ENCODE peak calls at places on chromosomes 1 and 21, in seven cellular contexts. One of them, this sample, is unnamed.

GRCh38 chr1:180221461-180221860 is 8.6 kb upstream of the LHX4 start:
- DNase-seq in memory B cell: no peak
- DNase-seq in osteocyte: no peak
- DNase-seq in progenitor cell of endocrine pancreas: no peak
- DNase-seq in activated CD4-positive, alpha-beta T cell treated with anti-CD3 and anti-CD28 coated beads for 24 hours: no peak
- DNase-seq in dorsolateral prefrontal cortex: no peak
- DNase-seq in psoas muscle: no peak
- DNase-seq in this sample: no peak

GRCh38 chr1:21072721-21073120 is 104.0 kb downstream of the EIF4G3 start:
- DNase-seq in memory B cell: no peak
- DNase-seq in osteocyte: no peak
- DNase-seq in progenitor cell of endocrine pancreas: no peak
- DNase-seq in activated CD4-positive, alpha-beta T cell treated with anti-CD3 and anti-CD28 coated beads for 24 hours: no peak
- DNase-seq in dorsolateral prefrontal cortex: no peak
- DNase-seq in psoas muscle: no peak
- DNase-seq in this sample: peak

GRCh38 chr1:175597969-175598765 is 145.2 kb downstream of the TNR start:
- DNase-seq in memory B cell: peak
- DNase-seq in osteocyte: no peak
- DNase-seq in progenitor cell of endocrine pancreas: no peak
- DNase-seq in activated CD4-positive, alpha-beta T cell treated with anti-CD3 and anti-CD28 coated beads for 24 hours: no peak
- DNase-seq in dorsolateral prefrontal cortex: no peak
- DNase-seq in psoas muscle: no peak
- DNase-seq in this sample: no peak

GRCh38 chr1:183678819-183679218 is 25.7 kb upstream of the APOBEC4 start:
- DNase-seq in memory B cell: no peak
- DNase-seq in osteocyte: no peak
- DNase-seq in progenitor cell of endocrine pancreas: no peak
- DNase-seq in activated CD4-positive, alpha-beta T cell treated with anti-CD3 and anti-CD28 coated beads for 24 hours: no peak
- DNase-seq in dorsolateral prefrontal cortex: no peak
- DNase-seq in psoas muscle: no peak
- DNase-seq in this sample: no peak

GRCh38 chr1:41400235-41400634 is 39.0 kb downstream of the FOXO6 start:
- DNase-seq in memory B cell: no peak
- DNase-seq in osteocyte: no peak
- DNase-seq in progenitor cell of endocrine pancreas: no peak
- DNase-seq in activated CD4-positive, alpha-beta T cell treated with anti-CD3 and anti-CD28 coated beads for 24 hours: no peak
- DNase-seq in dorsolateral prefrontal cortex: no peak
- DNase-seq in psoas muscle: no peak
- DNase-seq in this sample: no peak

GRCh38 chr21:36481639-36482038 is 1.7 kb upstream of the CLDN14 start:
- DNase-seq in memory B cell: no peak
- DNase-seq in osteocyte: no peak
- DNase-seq in progenitor cell of endocrine pancreas: no peak
- DNase-seq in activated CD4-positive, alpha-beta T cell treated with anti-CD3 and anti-CD28 coated beads for 24 hours: no peak
- DNase-seq in dorsolateral prefrontal cortex: no peak
- DNase-seq in psoas muscle: no peak
- DNase-seq in this sample: no peak

GRCh38 chr1:237250055-237250454 is 208.1 kb downstream of the RYR2 start:
- DNase-seq in memory B cell: no peak
- DNase-seq in osteocyte: no peak
- DNase-seq in progenitor cell of endocrine pancreas: no peak
- DNase-seq in activated CD4-positive, alpha-beta T cell treated with anti-CD3 and anti-CD28 coated beads for 24 hours: no peak
- DNase-seq in dorsolateral prefrontal cortex: no peak
- DNase-seq in psoas muscle: no peak
- DNase-seq in this sample: no peak

GRCh38 chr1:173996995-173997394 is 25.2 kb downstream of the RC3H1 start:
- DNase-seq in memory B cell: no peak
- DNase-seq in osteocyte: no peak
- DNase-seq in progenitor cell of endocrine pancreas: no peak
- DNase-seq in activated CD4-positive, alpha-beta T cell treated with anti-CD3 and anti-CD28 coated beads for 24 hours: no peak
- DNase-seq in dorsolateral prefrontal cortex: no peak
- DNase-seq in psoas muscle: no peak
- DNase-seq in this sample: no peak

GRCh38 chr1:53025034-53025777 is 36.8 kb upstream of the PODN start:
- DNase-seq in memory B cell: no peak
- DNase-seq in osteocyte: no peak
- DNase-seq in progenitor cell of endocrine pancreas: no peak
- DNase-seq in activated CD4-positive, alpha-beta T cell treated with anti-CD3 and anti-CD28 coated beads for 24 hours: no peak
- DNase-seq in dorsolateral prefrontal cortex: no peak
- DNase-seq in psoas muscle: peak
- DNase-seq in this sample: no peak

GRCh38 chr1:240562111-240562590 is 49.8 kb downstream of the GREM2 start:
- DNase-seq in memory B cell: no peak
- DNase-seq in osteocyte: no peak
- DNase-seq in progenitor cell of endocrine pancreas: no peak
- DNase-seq in activated CD4-positive, alpha-beta T cell treated with anti-CD3 and anti-CD28 coated beads for 24 hours: no peak
- DNase-seq in dorsolateral prefrontal cortex: no peak
- DNase-seq in psoas muscle: no peak
- DNase-seq in this sample: no peak

GRCh38 chr1:33735624-33736023 is 128.3 kb upstream of the HMGB4 start:
- DNase-seq in memory B cell: no peak
- DNase-seq in osteocyte: no peak
- DNase-seq in progenitor cell of endocrine pancreas: no peak
- DNase-seq in activated CD4-positive, alpha-beta T cell treated with anti-CD3 and anti-CD28 coated beads for 24 hours: no peak
- DNase-seq in dorsolateral prefrontal cortex: no peak
- DNase-seq in psoas muscle: no peak
- DNase-seq in this sample: peak

GRCh38 chr1:156608981-156609380 is 7.7 kb upstream of the GPATCH4 start:
- DNase-seq in memory B cell: peak
- DNase-seq in osteocyte: no peak
- DNase-seq in progenitor cell of endocrine pancreas: peak
- DNase-seq in activated CD4-positive, alpha-beta T cell treated with anti-CD3 and anti-CD28 coated beads for 24 hours: peak
- DNase-seq in dorsolateral prefrontal cortex: no peak
- DNase-seq in psoas muscle: no peak
- DNase-seq in this sample: no peak

GRCh38 chr1:165896277-165896676 is 68.9 kb downstream of the UCK2 start:
- DNase-seq in memory B cell: no peak
- DNase-seq in osteocyte: no peak
- DNase-seq in progenitor cell of endocrine pancreas: no peak
- DNase-seq in activated CD4-positive, alpha-beta T cell treated with anti-CD3 and anti-CD28 coated beads for 24 hours: no peak
- DNase-seq in dorsolateral prefrontal cortex: no peak
- DNase-seq in psoas muscle: peak
- DNase-seq in this sample: no peak

GRCh38 chr1:156121441-156121840 is 6.9 kb downstream of the LMNA start:
- DNase-seq in memory B cell: no peak
- DNase-seq in osteocyte: no peak
- DNase-seq in progenitor cell of endocrine pancreas: no peak
- DNase-seq in activated CD4-positive, alpha-beta T cell treated with anti-CD3 and anti-CD28 coated beads for 24 hours: no peak
- DNase-seq in dorsolateral prefrontal cortex: no peak
- DNase-seq in psoas muscle: no peak
- DNase-seq in this sample: no peak

GRCh38 chr21:45551316-45551715 is 9.1 kb upstream of the SLC19A1 start:
- DNase-seq in memory B cell: no peak
- DNase-seq in osteocyte: no peak
- DNase-seq in progenitor cell of endocrine pancreas: no peak
- DNase-seq in activated CD4-positive, alpha-beta T cell treated with anti-CD3 and anti-CD28 coated beads for 24 hours: no peak
- DNase-seq in dorsolateral prefrontal cortex: no peak
- DNase-seq in psoas muscle: no peak
- DNase-seq in this sample: no peak

GRCh38 chr1:93235261-93235660 is 54.7 kb downstream of the CCDC18 start:
- DNase-seq in memory B cell: no peak
- DNase-seq in osteocyte: no peak
- DNase-seq in progenitor cell of endocrine pancreas: no peak
- DNase-seq in activated CD4-positive, alpha-beta T cell treated with anti-CD3 and anti-CD28 coated beads for 24 hours: no peak
- DNase-seq in dorsolateral prefrontal cortex: no peak
- DNase-seq in psoas muscle: no peak
- DNase-seq in this sample: no peak

GRCh38 chr1:25523512-25523911 is 19.9 kb upstream of the LDLRAP1 start:
- DNase-seq in memory B cell: no peak
- DNase-seq in osteocyte: no peak
- DNase-seq in progenitor cell of endocrine pancreas: no peak
- DNase-seq in activated CD4-positive, alpha-beta T cell treated with anti-CD3 and anti-CD28 coated beads for 24 hours: no peak
- DNase-seq in dorsolateral prefrontal cortex: no peak
- DNase-seq in psoas muscle: no peak
- DNase-seq in this sample: no peak

GRCh38 chr1:227999056-227999930 is 7.5 kb upstream of the WNT3A start:
- DNase-seq in memory B cell: peak
- DNase-seq in osteocyte: peak
- DNase-seq in progenitor cell of endocrine pancreas: peak
- DNase-seq in activated CD4-positive, alpha-beta T cell treated with anti-CD3 and anti-CD28 coated beads for 24 hours: peak
- DNase-seq in dorsolateral prefrontal cortex: peak
- DNase-seq in psoas muscle: peak
- DNase-seq in this sample: peak

GRCh38 chr1:230982698-230983097 is 3.8 kb downstream of the ARV1 start:
- DNase-seq in memory B cell: no peak
- DNase-seq in osteocyte: no peak
- DNase-seq in progenitor cell of endocrine pancreas: no peak
- DNase-seq in activated CD4-positive, alpha-beta T cell treated with anti-CD3 and anti-CD28 coated beads for 24 hours: no peak
- DNase-seq in dorsolateral prefrontal cortex: no peak
- DNase-seq in psoas muscle: no peak
- DNase-seq in this sample: no peak

GRCh38 chr1:32539584-32540571 is 651 bp downstream of the ZBTB8A start:
- DNase-seq in memory B cell: peak
- DNase-seq in osteocyte: peak
- DNase-seq in progenitor cell of endocrine pancreas: peak
- DNase-seq in activated CD4-positive, alpha-beta T cell treated with anti-CD3 and anti-CD28 coated beads for 24 hours: no peak
- DNase-seq in dorsolateral prefrontal cortex: peak
- DNase-seq in psoas muscle: peak
- DNase-seq in this sample: peak

GRCh38 chr1:84619383-84620093 is 45.3 kb upstream of the CTBS start:
- DNase-seq in memory B cell: no peak
- DNase-seq in osteocyte: peak
- DNase-seq in progenitor cell of endocrine pancreas: no peak
- DNase-seq in activated CD4-positive, alpha-beta T cell treated with anti-CD3 and anti-CD28 coated beads for 24 hours: peak
- DNase-seq in dorsolateral prefrontal cortex: peak
- DNase-seq in psoas muscle: no peak
- DNase-seq in this sample: peak

GRCh38 chr1:39214998-39215873 is 10.7 kb downstream of the MACF1 start:
- DNase-seq in memory B cell: peak
- DNase-seq in osteocyte: no peak
- DNase-seq in progenitor cell of endocrine pancreas: no peak
- DNase-seq in activated CD4-positive, alpha-beta T cell treated with anti-CD3 and anti-CD28 coated beads for 24 hours: no peak
- DNase-seq in dorsolateral prefrontal cortex: no peak
- DNase-seq in psoas muscle: no peak
- DNase-seq in this sample: peak

GRCh38 chr1:221697924-221698425 is 43.9 kb downstream of the DUSP10 start:
- DNase-seq in memory B cell: no peak
- DNase-seq in osteocyte: no peak
- DNase-seq in progenitor cell of endocrine pancreas: no peak
- DNase-seq in activated CD4-positive, alpha-beta T cell treated with anti-CD3 and anti-CD28 coated beads for 24 hours: no peak
- DNase-seq in dorsolateral prefrontal cortex: no peak
- DNase-seq in psoas muscle: no peak
- DNase-seq in this sample: no peak

GRCh38 chr1:20640183-20640597 is 6.9 kb downstream of the PINK1 start:
- DNase-seq in memory B cell: peak
- DNase-seq in osteocyte: no peak
- DNase-seq in progenitor cell of endocrine pancreas: peak
- DNase-seq in activated CD4-positive, alpha-beta T cell treated with anti-CD3 and anti-CD28 coated beads for 24 hours: peak
- DNase-seq in dorsolateral prefrontal cortex: no peak
- DNase-seq in psoas muscle: no peak
- DNase-seq in this sample: peak

GRCh38 chr1:231052777-231053176 is 12.7 kb upstream of the FAM89A start:
- DNase-seq in memory B cell: no peak
- DNase-seq in osteocyte: no peak
- DNase-seq in progenitor cell of endocrine pancreas: no peak
- DNase-seq in activated CD4-positive, alpha-beta T cell treated with anti-CD3 and anti-CD28 coated beads for 24 hours: no peak
- DNase-seq in dorsolateral prefrontal cortex: no peak
- DNase-seq in psoas muscle: no peak
- DNase-seq in this sample: no peak

GRCh38 chr1:44390277-44390676 is 14.8 kb upstream of the RNF220 start:
- DNase-seq in memory B cell: no peak
- DNase-seq in osteocyte: no peak
- DNase-seq in progenitor cell of endocrine pancreas: no peak
- DNase-seq in activated CD4-positive, alpha-beta T cell treated with anti-CD3 and anti-CD28 coated beads for 24 hours: no peak
- DNase-seq in dorsolateral prefrontal cortex: no peak
- DNase-seq in psoas muscle: no peak
- DNase-seq in this sample: no peak

GRCh38 chr1:233477359-233477758 is 136.5 kb upstream of the KCNK1 start:
- DNase-seq in memory B cell: no peak
- DNase-seq in osteocyte: no peak
- DNase-seq in progenitor cell of endocrine pancreas: no peak
- DNase-seq in activated CD4-positive, alpha-beta T cell treated with anti-CD3 and anti-CD28 coated beads for 24 hours: no peak
- DNase-seq in dorsolateral prefrontal cortex: no peak
- DNase-seq in psoas muscle: no peak
- DNase-seq in this sample: peak

GRCh38 chr21:44279621-44280260 is 5.9 kb upstream of the AIRE start:
- DNase-seq in memory B cell: no peak
- DNase-seq in osteocyte: no peak
- DNase-seq in progenitor cell of endocrine pancreas: no peak
- DNase-seq in activated CD4-positive, alpha-beta T cell treated with anti-CD3 and anti-CD28 coated beads for 24 hours: no peak
- DNase-seq in dorsolateral prefrontal cortex: no peak
- DNase-seq in psoas muscle: no peak
- DNase-seq in this sample: no peak

This sample was measured in pons.